ENCODE peak calls at places on chromosome 11, in five cellular contexts. P, G, M, A and N are unnamed samples.

GRCh38 chr11:114358711-114359110 is 41.6 kb downstream of the C11orf71 start:
- DNase-seq in P (peak), G (no peak), M (no peak), A (no peak), N (no peak)

GRCh38 chr11:115518983-115519382 is 14.8 kb upstream of the CADM1 start:
- DNase-seq in P (no peak), G (no peak), M (no peak), A (no peak), N (no peak)

GRCh38 chr11:134565343-134565891 is 153.4 kb upstream of the B3GAT1 start:
- DNase-seq in P (no peak), G (no peak), M (no peak), A (no peak), N (no peak)

GRCh38 chr11:40328890-40329617 is 1130.4 kb downstream of the LRRC4C start:
- DNase-seq in P (peak), G (no peak), M (peak), A (peak), N (no peak)

GRCh38 chr11:37623778-37624177 is 1025.7 kb upstream of the RAG2 start:
- DNase-seq in P (no peak), G (no peak), M (no peak), A (no peak), N (no peak)

GRCh38 chr11:95863486-95864140 is 60.3 kb downstream of the MTMR2 start:
- DNase-seq in P (peak), G (no peak), M (peak), A (peak), N (no peak)

GRCh38 chr11:443542-444199 is 1.9 kb upstream of the ANO9 start:
- DNase-seq in P (peak), G (no peak), M (no peak), A (peak), N (no peak)

GRCh38 chr11:69218271-69218682 is 62.5 kb downstream of the SMIM38 start:
- DNase-seq in P (no peak), G (peak), M (no peak), A (no peak), N (no peak)

GRCh38 chr11:2466869-2467694 is 22.3 kb downstream of the KCNQ1 start:
- DNase-seq in P (no peak), G (peak), M (no peak), A (no peak), N (no peak)

GRCh38 chr11:47004595-47005033 is 68.1 kb downstream of the CSTPP1 start:
- DNase-seq in P (peak), G (peak), M (peak), A (peak), N (no peak)

GRCh38 chr11:12687740-12688139 is 13.5 kb downstream of the TEAD1 start:
- DNase-seq in P (no peak), G (no peak), M (no peak), A (no peak), N (no peak)

GRCh38 chr11:72330131-72330727 is 86.3 kb upstream of the PHOX2A start:
- DNase-seq in P (no peak), G (no peak), M (no peak), A (no peak), N (no peak)

GRCh38 chr11:67195971-67196418 is 70.3 kb upstream of the GRK2 start:
- DNase-seq in P (peak), G (no peak), M (no peak), A (peak), N (no peak)

GRCh38 chr11:25961539-25961938 is 370.4 kb upstream of the ANO3 start:
- DNase-seq in P (no peak), G (no peak), M (no peak), A (no peak), N (no peak)

GRCh38 chr11:57353461-57354251 is 15.5 kb downstream of the P2RX3 start:
- DNase-seq in P (no peak), G (no peak), M (no peak), A (no peak), N (no peak)

GRCh38 chr11:35282226-35282882 is 137.0 kb downstream of the SLC1A2 start:
- DNase-seq in P (peak), G (no peak), M (no peak), A (peak), N (no peak)

GRCh38 chr11:102451693-102452460 is 688 bp downstream of the TMEM123 start:
- DNase-seq in P (peak), G (peak), M (no peak), A (peak), N (peak)

GRCh38 chr11:134691985-134692384 is 279.9 kb upstream of the B3GAT1 start:
- DNase-seq in P (peak), G (no peak), M (no peak), A (no peak), N (no peak)

GRCh38 chr11:133947298-133947905 is 9.4 kb downstream of the IGSF9B start:
- DNase-seq in P (peak), G (no peak), M (no peak), A (peak), N (peak)

GRCh38 chr11:69352715-69353325 is 58.9 kb downstream of the MYEOV start:
- DNase-seq in P (peak), G (peak), M (peak), A (peak), N (no peak)

GRCh38 chr11:108591893-108592292 is 1.7 kb downstream of the EXPH5 start:
- DNase-seq in P (no peak), G (no peak), M (no peak), A (no peak), N (no peak)

GRCh38 chr11:116709970-116710369 is 62.8 kb downstream of the BUD13 start:
- DNase-seq in P (no peak), G (no peak), M (no peak), A (no peak), N (no peak)

GRCh38 chr11:122655527-122656072 is at the start of gene UBASH3B:
- DNase-seq in P (peak), G (peak), M (no peak), A (peak), N (peak)

GRCh38 chr11:106697058-106697457 is 321.2 kb downstream of the GUCY1A2 start:
- DNase-seq in P (peak), G (no peak), M (peak), A (peak), N (no peak)

GRCh38 chr11:12478743-12479142 is 101.4 kb downstream of the PARVA start:
- DNase-seq in P (no peak), G (no peak), M (peak), A (peak), N (no peak)

GRCh38 chr11:122189259-122189658 is 73.2 kb upstream of the BLID start:
- DNase-seq in P (peak), G (no peak), M (peak), A (peak), N (no peak)

GRCh38 chr11:2862950-2863618 is 22.5 kb downstream of the CDKN1C start:
- DNase-seq in P (peak), G (no peak), M (no peak), A (no peak), N (no peak)

GRCh38 chr11:47242596-47243192 is 5.9 kb downstream of the ACP2 start:
- DNase-seq in P (no peak), G (no peak), M (no peak), A (no peak), N (no peak)

GRCh38 chr11:11841121-11841604 is 609 bp upstream of the USP47 start:
- DNase-seq in P (peak), G (peak), M (no peak), A (peak), N (peak)

GRCh38 chr11:108871152-108871551 is 206.3 kb downstream of the DDX10 start:
- DNase-seq in P (peak), G (no peak), M (no peak), A (peak), N (no peak)

GRCh38 chr11:126511475-126512115 is 156.1 kb downstream of the ST3GAL4 start:
- DNase-seq in P (no peak), G (no peak), M (no peak), A (no peak), N (no peak)

GRCh38 chr11:44536779-44537516 is 28.5 kb upstream of the CD82 start:
- DNase-seq in P (no peak), G (no peak), M (no peak), A (no peak), N (no peak)

GRCh38 chr11:46554205-46555162 is 39.3 kb downstream of the AMBRA1 start:
- DNase-seq in P (peak), G (no peak), M (peak), A (peak), N (no peak)

GRCh38 chr11:16986434-16987204 is 27.6 kb downstream of the PLEKHA7 start:
- DNase-seq in P (no peak), G (no peak), M (no peak), A (no peak), N (peak)

GRCh38 chr11:89441606-89442005 is 49.6 kb downstream of the NOX4 start:
- DNase-seq in P (no peak), G (no peak), M (no peak), A (no peak), N (no peak)

GRCh38 chr11:29628584-29628983 is 388.2 kb downstream of the KCNA4 start:
- DNase-seq in P (no peak), G (no peak), M (no peak), A (no peak), N (no peak)

GRCh38 chr11:1171985-1172728 is 14.4 kb downstream of the MUC5AC start:
- DNase-seq in P (no peak), G (no peak), M (no peak), A (no peak), N (no peak)

GRCh38 chr11:73528420-73528819 is 69.5 kb downstream of the FAM168A start:
- DNase-seq in P (peak), G (no peak), M (no peak), A (no peak), N (no peak)

GRCh38 chr11:42179211-42179610 is 719.8 kb upstream of the LRRC4C start:
- DNase-seq in P (no peak), G (no peak), M (no peak), A (no peak), N (no peak)

GRCh38 chr11:67615455-67616430 is 9.0 kb downstream of the NDUFV1 start:
- DNase-seq in P (peak), G (peak), M (no peak), A (peak), N (no peak)